ENCODE peak calls at places on chromosome 22, in seven cellular contexts. W, T, D, N, C, G and L are unnamed samples.

GRCh38 chr22:43993072-43993760 is 30.9 kb upstream of the PARVB start:
- DNase-seq in C (peak; percentile 46), T (no peak), W (peak; percentile 57), G (peak; percentile 45), N (peak; percentile 75), D (peak; percentile 88), L (peak; percentile 47)

GRCh38 chr22:49966716-49967332 is 6.3 kb downstream of the PIM3 start:
- DNase-seq in C (no peak), G (peak; percentile 34), W (peak; percentile 10), D (peak; percentile 51), N (peak; percentile 67), T (peak; percentile 83), L (peak; percentile 23)

GRCh38 chr22:44668190-44668885 is 33.7 kb upstream of the PRR5 start:
- DNase-seq in C (no peak), W (peak; percentile 31), N (no peak), D (peak; percentile 90), G (no peak), T (peak; percentile 68), L (peak; percentile 59)

GRCh38 chr22:34427436-34427835 is 507.2 kb upstream of the LARGE1 start:
- DNase-seq in D (no peak), N (no peak), G (no peak), C (no peak), T (no peak), W (no peak), L (no peak)

GRCh38 chr22:31337178-31337577 is 9.0 kb downstream of the PATZ1 start:
- DNase-seq in N (no peak), T (no peak), C (no peak), D (no peak), W (no peak), G (no peak), L (no peak)

GRCh38 chr22:20130739-20131592 is 638 bp upstream of the ZDHHC8 start:
- DNase-seq in T (peak; percentile 87), N (peak; percentile 65), G (peak; percentile 92), W (peak; percentile 47), D (peak; percentile 94), C (no peak), L (peak; percentile 66)

GRCh38 chr22:19051381-19051780 is 70.8 kb downstream of the DGCR2 start:
- DNase-seq in D (no peak), T (no peak), N (no peak), G (no peak), W (no peak), C (no peak), L (no peak)

GRCh38 chr22:31719850-31720471 is 30.0 kb downstream of the PRR14L start:
- DNase-seq in C (no peak), G (no peak), D (no peak), N (no peak), T (no peak), W (no peak), L (no peak)

GRCh38 chr22:36471341-36471821 is 10.1 kb downstream of the TXN2 start:
- DNase-seq in W (no peak), C (no peak), G (no peak), T (no peak), D (no peak), N (peak; percentile 34), L (no peak)

GRCh38 chr22:47633111-47633510 is 870.7 kb downstream of the TBC1D22A start:
- DNase-seq in C (no peak), T (no peak), G (no peak), N (no peak), W (no peak), D (no peak), L (no peak)

GRCh38 chr22:48615171-48616008 is 1212.3 kb downstream of the BRD1 start:
- DNase-seq in D (no peak), C (no peak), G (no peak), T (no peak), W (no peak), N (no peak), L (no peak)

GRCh38 chr22:36220457-36220921 is 18.8 kb downstream of the APOL2 start:
- DNase-seq in N (no peak), T (peak; percentile 62), G (no peak), C (no peak), D (no peak), W (no peak), L (no peak)

GRCh38 chr22:44192811-44193536 is 12.2 kb downstream of the PARVG start:
- DNase-seq in C (no peak), G (no peak), W (no peak), T (no peak), D (no peak), N (no peak), L (no peak)

GRCh38 chr22:20652130-20652529 is 121.8 kb upstream of the SERPIND1 start:
- DNase-seq in T (no peak), G (no peak), W (no peak), D (no peak), C (no peak), N (no peak), L (no peak)

GRCh38 chr22:27476729-27477128 is 324.8 kb downstream of the MN1 start:
- DNase-seq in N (peak; percentile 11), T (no peak), G (no peak), C (no peak), W (no peak), D (no peak), L (no peak)

GRCh38 chr22:31490496-31490925 is 869 bp upstream of the EIF4ENIF1 start:
- DNase-seq in W (peak; percentile 9), C (no peak), N (peak; percentile 63), T (no peak), D (peak; percentile 58), G (peak; percentile 16), L (peak; percentile 41)

GRCh38 chr22:43889366-43890253 is 2.2 kb downstream of the PNPLA5 start:
- DNase-seq in T (no peak), W (no peak), N (peak; percentile 40), C (no peak), D (peak; percentile 23), G (no peak), L (no peak)

GRCh38 chr22:31577711-31578110 is 81.4 kb downstream of the SFI1 start:
- DNase-seq in N (no peak), G (no peak), T (no peak), D (no peak), C (no peak), W (no peak), L (no peak)

GRCh38 chr22:17846326-17846992 is 72.2 kb upstream of the BID start:
- DNase-seq in C (no peak), D (peak; percentile 60), W (no peak), G (no peak), T (no peak), N (peak; percentile 10), L (no peak)

GRCh38 chr22:39348909-39349505 is 784 bp upstream of the SYNGR1 start:
- DNase-seq in N (no peak), W (no peak), T (no peak), C (no peak), G (peak; percentile 33), D (peak; percentile 66), L (no peak)

GRCh38 chr22:19719055-19719482 is 4.3 kb upstream of the GP1BB start:
- DNase-seq in N (no peak), T (no peak), W (no peak), G (peak; percentile 49), C (no peak), D (no peak), L (no peak)

GRCh38 chr22:27982630-27983180 is 63.6 kb upstream of the PITPNB start:
- DNase-seq in W (no peak), N (no peak), C (no peak), G (no peak), D (no peak), T (no peak), L (no peak)

GRCh38 chr22:34847072-34847471 is 218.9 kb upstream of the ISX start:
- DNase-seq in T (no peak), G (no peak), C (no peak), D (no peak), W (no peak), N (no peak), L (no peak)

GRCh38 chr22:49554741-49555140 is 272.9 kb downstream of the BRD1 start:
- DNase-seq in W (no peak), N (no peak), C (no peak), D (no peak), T (peak; percentile 46), G (no peak), L (no peak)

GRCh38 chr22:20239063-20239950 is 28.8 kb downstream of the RTN4R start:
- DNase-seq in W (no peak), G (peak; percentile 52), C (no peak), N (no peak), T (no peak), D (no peak), L (peak; percentile 33)

GRCh38 chr22:39298194-39298987 is 21.0 kb downstream of the RPL3 start:
- DNase-seq in G (no peak), D (no peak), C (no peak), N (no peak), T (no peak), W (no peak), L (no peak)

GRCh38 chr22:35064664-35065063 is 1.3 kb upstream of the ISX start:
- DNase-seq in D (no peak), G (no peak), T (no peak), N (no peak), C (no peak), W (no peak), L (no peak)

GRCh38 chr22:20032407-20032991 is 11.6 kb downstream of the TANGO2 start:
- DNase-seq in T (no peak), G (no peak), D (no peak), W (no peak), C (no peak), N (no peak), L (no peak)

DNA sequence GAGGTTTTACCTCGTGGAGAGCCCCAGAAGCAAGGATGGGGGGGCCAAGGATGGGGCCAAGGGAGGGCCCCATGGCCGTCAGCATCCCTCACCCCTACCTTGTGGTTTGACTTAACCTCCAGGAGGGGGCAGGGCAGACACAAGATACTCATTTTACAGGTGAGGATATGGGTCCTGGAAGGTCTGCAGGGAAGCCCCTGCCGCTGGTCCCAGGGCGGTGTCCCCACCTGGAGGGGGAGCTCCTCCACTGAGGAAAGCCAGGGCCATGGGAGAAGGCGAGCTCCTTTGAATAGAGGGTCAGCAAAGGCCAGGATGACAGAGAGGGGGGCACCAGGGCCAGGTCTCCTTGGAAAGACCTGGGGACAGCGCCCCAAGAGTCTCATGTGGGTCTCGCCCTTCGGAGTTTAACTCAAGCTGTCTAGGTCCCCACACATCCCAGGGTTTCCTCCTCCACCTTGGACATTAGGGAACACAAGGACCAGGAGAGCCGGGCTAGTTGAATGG is 5.9 kb upstream of the ADORA2A start:
- DNase-seq in G (no peak), N (no peak), T (no peak), D (peak; percentile 56), W (no peak), C (no peak), L (no peak)
- TF ChIP-seq CTCF in G (no peak), N (no peak), T (no peak), D (peak; percentile 41), W (peak; percentile 61), C (peak; percentile 27), L (no peak)

GRCh38 chr22:22988150-22988549 is 82.2 kb upstream of the GNAZ start:
- DNase-seq in C (no peak), N (no peak), T (no peak), W (no peak), G (no peak), D (no peak), L (no peak)
- TF ChIP-seq CTCF in C (no peak), N (no peak), T (no peak), W (no peak), G (no peak), D (no peak), L (no peak)

GRCh38 chr22:23218867-23219251 is 38.5 kb downstream of the BCR start:
- DNase-seq in G (peak; percentile 58), T (no peak), C (no peak), D (peak; percentile 60), W (peak; percentile 50), N (peak; percentile 77), L (no peak)
- TF ChIP-seq CTCF in G (no peak), T (no peak), C (no peak), D (no peak), W (no peak), N (no peak), L (no peak)

GRCh38 chr22:37726240-37726887 is 29.5 kb downstream of the TRIOBP start:
- DNase-seq in W (no peak), T (no peak), D (no peak), G (no peak), C (no peak), N (peak; percentile 56), L (no peak)
- TF ChIP-seq CTCF in W (no peak), T (no peak), D (peak; percentile 27), G (peak; percentile 17), C (no peak), N (peak; percentile 39), L (no peak)